ENCODE peak calls at places on chromosomes 12 and 14, in six cellular contexts. V is IMR-90, U is neuronal stem cell, B is H1, J is mesenchymal stem cell, Y is H9. Q is an unnamed sample.

GRCh38 chr12:46212108-46212982 is 56.5 kb downstream of the SLC38A1 start:
- DNase-seq in V (no peak), Y (no peak), J (no peak), U (no peak), B (no peak), Q (no peak)

GRCh38 chr14:102544745-102545460 is 35.3 kb upstream of the ANKRD9 start:
- DNase-seq in V (no peak), B (no peak), Y (no peak), U (no peak), J (no peak), Q (no peak)

GRCh38 chr12:57835366-57836288 is 10.9 kb downstream of the CTDSP2 start:
- DNase-seq in V (no peak), J (no peak), Y (no peak), B (no peak), U (no peak), Q (no peak)

GRCh38 chr12:46904406-46905240 is 78.8 kb upstream of the SLC38A4 start:
- DNase-seq in U (no peak), Y (no peak), J (no peak), B (no peak), V (peak), Q (no peak)

GRCh38 chr14:97299661-97300060 is 502.5 kb downstream of the VRK1 start:
- DNase-seq in V (no peak), B (no peak), U (no peak), J (no peak), Y (peak), Q (peak)

GRCh38 chr14:101228949-101229541 is 325.5 kb upstream of the RTL1 start:
- DNase-seq in V (no peak), J (no peak), Y (peak), B (no peak), U (no peak), Q (peak)

GRCh38 chr14:100104523-100105300 is 39.5 kb downstream of the EVL start:
- DNase-seq in U (no peak), B (no peak), J (no peak), V (peak), Y (no peak), Q (peak)

GRCh38 chr12:110179291-110179690 is 55.1 kb downstream of the IFT81 start:
- DNase-seq in U (no peak), J (peak), B (no peak), V (peak), Y (no peak), Q (no peak)

GRCh38 chr12:93407283-93407962 is 29.7 kb downstream of the NUDT4 start:
- DNase-seq in U (no peak), Y (no peak), V (no peak), J (no peak), B (no peak), Q (no peak)

GRCh38 chr12:54352022-54352531 is 12.2 kb downstream of the GPR84 start:
- DNase-seq in U (peak), Y (peak), V (peak), B (peak), J (peak), Q (peak)

GRCh38 chr14:52299692-52300278 is 14.3 kb upstream of the PTGER2 start:
- DNase-seq in V (peak), U (no peak), B (no peak), Y (no peak), J (peak), Q (peak)

GRCh38 chr12:537772-538171 is 78.0 kb downstream of the B4GALNT3 start:
- DNase-seq in V (no peak), U (no peak), B (no peak), Y (no peak), J (no peak), Q (no peak)

GRCh38 chr14:69152181-69152943 is 557 bp downstream of the DCAF5 start:
- DNase-seq in Y (peak), U (peak), B (no peak), V (no peak), J (peak), Q (peak)
- H3K4ac ChIP-seq in Y (no peak), U (no peak), B (no peak), V (peak), J (peak), Q (peak)

GRCh38 chr12:108613548-108613947 is 15.7 kb upstream of the TMEM119 start:
- DNase-seq in Y (no peak), V (no peak), J (peak), U (no peak), B (no peak), Q (no peak)
- H4K8ac ChIP-seq in Y (no peak), V (no peak), J (peak), U (no peak), B (no peak), Q (no peak)

DNA sequence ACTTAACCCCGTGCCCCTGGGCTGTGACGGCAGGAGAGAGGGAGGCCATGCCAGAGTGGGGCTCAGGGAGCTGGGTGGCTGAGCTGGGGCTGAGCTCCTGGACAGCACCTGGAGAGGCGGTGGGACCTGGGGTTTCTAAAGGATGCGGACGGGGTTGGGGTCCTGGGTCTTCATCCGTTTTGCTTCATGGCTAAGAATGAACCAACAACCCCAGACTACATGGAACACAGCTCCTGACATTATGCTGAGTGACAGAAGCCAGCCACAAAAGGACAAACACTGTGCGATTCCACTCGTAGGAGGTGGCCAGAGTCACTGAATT is 60.6 kb downstream of the NCOR2 start:
- DNase-seq in Y (no peak), U (no peak), J (no peak), V (no peak), B (no peak), Q (no peak)
- H3K9ac ChIP-seq in Y (no peak), U (peak), J (peak), V (no peak), B (no peak), Q (peak)

DNA sequence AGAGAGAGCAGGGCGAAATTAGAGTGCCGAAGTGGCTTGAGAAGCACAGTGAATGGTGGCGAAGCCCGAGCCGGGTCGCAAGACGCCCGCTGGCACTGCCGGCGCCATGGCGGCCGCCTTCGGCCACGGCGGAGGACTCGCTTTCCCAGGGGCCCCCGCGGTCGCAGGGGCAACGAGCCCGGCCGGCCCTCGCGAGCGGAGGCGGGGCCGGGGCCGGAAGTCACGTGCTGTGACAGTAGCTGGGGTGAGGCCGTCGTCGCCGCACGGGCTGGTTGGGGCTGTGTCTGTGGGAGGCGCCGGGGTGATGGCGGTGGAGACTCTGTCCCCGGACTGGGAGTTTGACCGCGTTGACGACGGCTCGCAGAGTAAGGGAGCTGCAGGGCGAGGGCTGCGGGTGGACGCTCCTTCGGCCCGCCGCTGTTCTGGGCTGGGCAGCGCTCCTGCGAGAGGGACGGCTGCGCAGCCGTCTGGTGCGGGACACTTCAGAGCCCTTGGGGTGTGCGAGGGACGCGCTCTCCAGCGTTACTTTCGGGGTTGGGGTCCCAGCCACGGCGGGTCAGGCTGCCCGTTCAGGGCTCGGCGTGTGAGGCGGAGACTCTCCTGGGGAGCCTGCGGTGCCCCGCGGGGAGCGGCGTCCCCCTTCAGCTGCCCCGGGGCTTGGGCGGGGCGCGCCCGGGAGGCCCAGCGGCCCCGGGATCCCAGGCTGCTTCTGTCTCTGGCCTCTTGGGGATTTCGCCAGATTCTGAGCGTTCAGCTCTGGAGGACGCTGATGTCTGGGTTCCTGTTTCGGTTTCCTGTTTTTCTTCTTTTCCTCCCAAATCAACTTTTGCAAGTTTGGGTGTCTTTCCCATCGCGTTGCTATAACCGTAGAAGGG is at the start of gene WASHC4:
- DNase-seq in Y (peak), B (peak), J (peak), V (peak), U (peak), Q (peak)
- H3K4ac ChIP-seq in Y (no peak), B (no peak), J (peak), V (peak), U (no peak), Q (peak)

GRCh38 chr12:108583971-108584370 is 13.9 kb downstream of the TMEM119 start:
- DNase-seq in U (no peak), Y (no peak), J (no peak), B (no peak), V (no peak), Q (no peak)
- H4K8ac ChIP-seq in U (no peak), Y (no peak), J (peak), B (no peak), V (no peak), Q (no peak)

DNA sequence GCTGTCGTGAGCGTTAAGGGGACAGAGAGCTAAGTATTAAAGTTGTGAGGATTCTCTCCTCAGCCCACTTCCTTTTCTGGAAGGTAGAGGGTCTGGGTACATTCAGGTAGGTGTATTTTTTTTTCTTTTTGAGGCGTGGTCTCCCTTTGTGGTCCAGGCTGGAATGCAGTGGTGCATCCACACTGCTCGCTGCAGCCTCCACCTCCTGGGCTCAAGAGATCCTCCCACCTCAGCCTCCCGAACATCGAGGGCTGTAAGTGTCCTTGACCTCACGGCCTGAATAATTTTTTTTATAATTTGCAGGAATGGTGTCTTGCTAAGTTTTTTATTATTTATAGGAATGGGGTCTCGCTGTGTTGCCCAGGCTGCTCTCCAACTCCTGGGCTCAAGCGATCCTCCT is 1.4 kb downstream of the PUS1 start:
- DNase-seq in V (no peak), Y (no peak), B (no peak), J (no peak), U (no peak), Q (no peak)
- H3K9ac ChIP-seq in V (peak), Y (peak), B (no peak), J (peak), U (peak), Q (peak)

GRCh38 chr14:61567838-61568571 is 127.3 kb upstream of the HIF1A start:
- DNase-seq in Y (peak), U (peak), B (no peak), V (no peak), J (peak), Q (peak)
- H3K4ac ChIP-seq in Y (no peak), U (no peak), B (peak), V (peak), J (peak), Q (no peak)

GRCh38 chr14:68652433-68652690 is 140.5 kb downstream of the ZFP36L1 start:
- DNase-seq in J (no peak), U (no peak), Y (no peak), V (no peak), B (no peak), Q (no peak)
- H4K8ac ChIP-seq in J (peak), U (no peak), Y (no peak), V (peak), B (no peak), Q (no peak)

GRCh38 chr14:68239988-68240387 is 420.4 kb downstream of the RAD51B start:
- DNase-seq in B (no peak), V (no peak), Y (no peak), U (no peak), J (peak), Q (no peak)

GRCh38 chr14:68240388-68240787 is 420.8 kb downstream of the RAD51B start:
- DNase-seq in B (no peak), Y (no peak), V (no peak), U (no peak), J (no peak), Q (no peak)

GRCh38 chr14:68244272-68244975 is 424.8 kb downstream of the RAD51B start:
- DNase-seq in B (no peak), V (no peak), J (no peak), U (no peak), Y (no peak), Q (no peak)

GRCh38 chr14:68243441-68244010 is 423.9 kb downstream of the RAD51B start:
- DNase-seq in U (no peak), Y (no peak), J (no peak), V (no peak), B (no peak), Q (no peak)

DNA sequence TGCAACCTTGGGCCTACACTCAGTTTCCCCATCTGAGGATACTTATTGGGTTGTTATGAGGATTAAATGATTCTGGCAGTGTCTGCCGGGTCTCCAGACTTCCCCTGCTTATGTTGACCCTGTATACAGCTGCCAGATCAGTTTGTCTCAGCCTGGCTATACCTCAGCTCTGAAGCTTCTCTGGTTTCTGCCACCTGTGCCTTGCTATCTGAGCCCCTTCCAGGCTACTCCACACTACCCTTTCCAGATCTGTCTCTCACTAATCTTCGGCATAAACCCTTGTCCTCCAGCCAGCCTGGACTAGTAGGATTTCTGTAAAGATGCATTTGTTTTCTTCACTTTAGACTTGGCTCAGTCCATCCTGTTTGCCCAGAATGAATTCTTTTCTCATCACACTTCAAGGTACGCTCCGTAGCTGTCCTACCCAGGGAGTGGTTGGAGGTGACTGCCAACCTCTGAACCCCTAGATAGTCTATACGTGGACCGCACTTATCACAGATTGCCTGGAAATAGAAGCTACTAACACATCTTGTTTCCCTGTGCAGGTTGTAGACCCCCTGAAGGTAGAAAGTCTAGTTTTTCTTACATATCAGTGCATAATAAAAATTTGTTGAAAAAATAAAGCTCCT is 422.4 kb downstream of the RAD51B start:
- DNase-seq in J (no peak), V (no peak), U (no peak), B (no peak), Y (no peak), Q (no peak)
- H3K9ac ChIP-seq in J (no peak), V (no peak), U (no peak), B (no peak), Y (no peak), Q (no peak)

Q was measured in mesendoderm.